ENCODE peak calls at places on chromosomes 13 and 19, in four cellular contexts. P is gastrocnemius medialis, E is left ventricle myocardium inferior, N is pancreas. Y is an unnamed sample.
A peak's percentile ranks its signal among the peaks of the same experiment; 100 is the strongest.

GRCh38 chr13:57264965-57265364 is 98.0 kb downstream of the PRR20E start:
- DNase-seq in E (no peak), N (no peak), P (no peak), Y (no peak)

GRCh38 chr13:31885994-31886393 is 145.6 kb upstream of the FRY start:
- DNase-seq in N (no peak), P (no peak), E (no peak), Y (no peak)

GRCh38 chr19:6947745-6948144 is 60.4 kb downstream of the ADGRE1 start:
- DNase-seq in N (no peak), E (no peak), P (no peak), Y (no peak)

GRCh38 chr19:56707821-56708220 is 36.3 kb upstream of the ZNF835 start:
- DNase-seq in E (no peak), P (no peak), N (no peak), Y (no peak)

GRCh38 chr19:51681286-51681956 is 11.7 kb upstream of the SPACA6 start:
- DNase-seq in P (no peak), N (no peak), E (no peak), Y (no peak)

GRCh38 chr19:44931541-44931940 is 10.5 kb upstream of the APOC4 start:
- DNase-seq in P (no peak), N (no peak), E (no peak), Y (no peak)

GRCh38 chr13:40667622-40667978 is 1.2 kb upstream of the FOXO1 start:
- DNase-seq in E (no peak), N (peak; percentile 26), P (peak; percentile 57), Y (no peak)

GRCh38 chr19:4523306-4524110 is 5.2 kb upstream of the PLIN4 start:
- DNase-seq in E (peak; percentile 51), P (peak; percentile 70), N (peak; percentile 48), Y (no peak)

GRCh38 chr19:56113071-56113632 is 7.9 kb downstream of the ZNF787 start:
- DNase-seq in E (no peak), P (no peak), N (no peak), Y (no peak)

GRCh38 chr13:101144808-101145419 is 271.4 kb downstream of the NALCN start:
- DNase-seq in E (no peak), P (no peak), N (no peak), Y (no peak)

GRCh38 chr13:41388143-41388881 is 69.0 kb upstream of the RGCC start:
- DNase-seq in P (no peak), N (no peak), E (no peak), Y (no peak)

GRCh38 chr19:2266183-2266993 is 10.2 kb upstream of the JSRP1 start:
- DNase-seq in P (peak; percentile 62), E (peak; percentile 89), N (peak; percentile 64), Y (peak; percentile 86)

GRCh38 chr13:98780972-98781869 is 28.7 kb upstream of the SLC15A1 start:
- DNase-seq in N (no peak), E (no peak), P (no peak), Y (no peak)

GRCh38 chr13:112638919-112639318 is 50.9 kb upstream of the ATP11A start:
- DNase-seq in E (no peak), P (no peak), N (no peak), Y (no peak)

GRCh38 chr13:99977334-99977911 is 4.2 kb upstream of the ZIC2 start:
- DNase-seq in P (no peak), E (no peak), N (no peak), Y (no peak)

GRCh38 chr13:24233351-24233901 is 72.9 kb downstream of the SPATA13 start:
- DNase-seq in N (no peak), E (no peak), P (no peak), Y (no peak)

GRCh38 chr13:48334534-48335127 is 31.1 kb downstream of the RB1 start:
- DNase-seq in N (no peak), P (no peak), E (no peak), Y (no peak)

GRCh38 chr19:5251096-5252065 is 89.2 kb downstream of the PTPRS start:
- DNase-seq in P (no peak), N (no peak), E (no peak), Y (no peak)

GRCh38 chr13:43331676-43332075 is 308.3 kb downstream of the DNAJC15 start:
- DNase-seq in E (no peak), P (no peak), N (no peak), Y (no peak)

GRCh38 chr19:38634757-38635482 is 12.5 kb upstream of the ACTN4 start:
- DNase-seq in N (peak; percentile 82), P (no peak), E (peak; percentile 71), Y (peak; percentile 72)

GRCh38 chr19:31548941-31549340 is 199.7 kb upstream of the TSHZ3 start:
- DNase-seq in N (peak; percentile 19), E (peak; percentile 18), P (no peak), Y (no peak)

GRCh38 chr19:58386166-58386575 is 898 bp upstream of the RPS5 start:
- DNase-seq in N (no peak), E (no peak), P (no peak), Y (no peak)

GRCh38 chr13:108595416-108596257 is 33.8 kb upstream of the MYO16 start:
- DNase-seq in N (no peak), P (no peak), E (no peak), Y (no peak)

GRCh38 chr19:42269518-42270345 is 680 bp downstream of the CIC start:
- DNase-seq in P (no peak), E (no peak), N (peak; percentile 46), Y (peak; percentile 49)

GRCh38 chr19:55684946-55685681 is 10.1 kb downstream of the EPN1 start:
- DNase-seq in P (no peak), N (no peak), E (no peak), Y (no peak)

GRCh38 chr13:81458211-81458610 is 1117.3 kb upstream of the SPRY2 start:
- DNase-seq in E (no peak), P (no peak), N (no peak), Y (no peak)

GRCh38 chr13:59088716-59089115 is 1075.0 kb downstream of the DIAPH3 start:
- DNase-seq in E (no peak), N (no peak), P (no peak), Y (no peak)

GRCh38 chr19:41431426-41432386 is 4.5 kb upstream of the B3GNT8 start:
- DNase-seq in N (no peak), P (peak; percentile 75), E (peak; percentile 82), Y (peak; percentile 75)

GRCh38 chr19:41638624-41639023 is 11.8 kb upstream of the CEACAM4 start:
- DNase-seq in E (no peak), P (no peak), N (no peak), Y (no peak)

GRCh38 chr13:45674908-45675307 is 27.2 kb upstream of the CBY2 start:
- DNase-seq in N (no peak), P (no peak), E (no peak), Y (no peak)

GRCh38 chr13:42645717-42646116 is 71.8 kb downstream of the TNFSF11 start:
- DNase-seq in P (no peak), E (no peak), N (no peak), Y (no peak)

GRCh38 chr19:12995596-12996541 is 594 bp downstream of the NFIX start:
- DNase-seq in E (no peak), N (no peak), P (no peak), Y (peak; percentile 55)

GRCh38 chr13:46633416-46633815 is 80.4 kb downstream of the LRCH1 start:
- DNase-seq in P (no peak), N (no peak), E (no peak), Y (no peak)

GRCh38 chr19:28667348-28667977 is 545.5 kb downstream of the UQCRFS1 start:
- DNase-seq in P (no peak), N (no peak), E (no peak), Y (no peak)

GRCh38 chr13:99656843-99657506 is 155.7 kb downstream of the TM9SF2 start:
- DNase-seq in E (no peak), N (no peak), P (no peak), Y (no peak)

GRCh38 chr13:113588394-113589111 is 4.0 kb downstream of the TFDP1 start:
- DNase-seq in P (no peak), N (peak; percentile 3), E (no peak), Y (no peak)

GRCh38 chr13:110293649-110294048 is 13.3 kb downstream of the COL4A1 start:
- DNase-seq in N (no peak), E (no peak), P (no peak), Y (no peak)
- H3K4me3 ChIP-seq in N (no peak overlapping the region), E (no peak overlapping the region), P (no peak overlapping the region), Y (no peak overlapping the region)

GRCh38 chr19:8324186-8325050 is 3.1 kb downstream of the RPS28 start:
- DNase-seq in P (no peak), E (no peak), N (peak; percentile 51), Y (no peak)
- TF ChIP-seq CTCF in P (no peak), E (peak; percentile 22), N (no peak), Y (no peak)

DNA sequence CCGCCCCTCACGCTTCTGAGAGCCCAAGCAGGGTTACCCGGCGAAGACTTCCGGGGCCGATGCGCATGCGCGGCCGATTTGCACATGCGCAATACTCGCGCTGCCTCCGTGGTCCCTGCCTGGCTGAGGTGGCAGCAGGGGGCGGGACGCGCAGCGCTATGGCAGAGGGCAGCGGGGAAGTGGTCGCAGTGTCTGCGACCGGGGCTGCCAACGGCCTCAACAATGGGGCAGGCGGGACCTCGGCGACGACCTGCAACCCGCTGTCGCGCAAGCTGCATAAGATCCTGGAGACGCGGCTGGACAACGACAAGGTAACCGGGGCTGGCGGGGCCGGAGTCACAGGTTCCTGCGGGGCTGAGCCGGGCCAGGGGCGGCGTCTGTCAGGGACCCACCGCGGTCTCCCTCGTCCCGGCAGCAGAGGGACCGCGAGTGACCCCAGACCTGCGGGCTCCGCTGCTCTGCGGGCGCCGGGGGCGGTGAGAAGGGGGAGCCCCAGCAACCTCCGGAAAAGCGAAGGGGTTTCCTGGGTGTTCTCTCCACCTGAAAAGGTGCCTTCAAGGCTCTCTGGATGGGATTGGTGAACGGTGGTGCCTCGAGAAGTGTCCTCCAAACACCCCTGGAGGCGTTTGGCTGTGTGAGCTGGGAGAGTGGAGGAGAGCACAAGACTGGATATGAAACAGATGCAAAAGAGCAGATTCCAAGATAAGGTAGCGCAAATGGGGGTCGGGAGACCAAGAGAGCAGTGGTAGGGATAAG is at the start of gene COG6:
- DNase-seq in N (peak; percentile 93), P (peak; percentile 82), E (peak; percentile 92), Y (peak; percentile 92)
- H3K27ac ChIP-seq in N (peak within 1 kb of the TSS; percentile 72), P (peak within 1 kb of the TSS; percentile 82), E (peak within 1 kb of the TSS; percentile 86), Y (peak within 1 kb of the TSS; percentile 56)

DNA sequence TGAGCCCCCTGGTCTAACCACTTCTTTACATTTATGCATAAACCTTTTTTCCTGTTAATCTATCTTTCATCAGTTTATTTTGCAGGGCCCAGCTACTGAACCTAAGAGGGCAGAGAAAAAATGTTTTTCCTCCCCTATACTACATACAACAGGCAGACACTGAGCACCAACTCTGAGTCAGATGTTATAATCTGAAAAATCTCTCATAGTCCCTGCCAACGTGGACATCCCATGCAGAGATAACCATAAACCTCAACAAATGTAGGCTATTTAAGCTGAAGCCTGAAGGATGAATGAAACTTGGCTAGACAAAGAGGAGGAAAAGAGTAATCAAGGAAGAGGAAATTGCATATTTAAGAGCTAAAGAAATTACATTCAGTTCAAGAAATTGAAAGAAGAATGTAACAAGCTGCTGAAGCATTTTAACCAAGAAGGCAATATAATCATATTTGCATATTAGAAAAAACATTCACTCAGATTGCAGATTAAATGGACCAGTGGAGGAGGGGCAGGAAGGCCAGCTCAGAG is 2.6 kb downstream of the NEK3 start:
- DNase-seq in P (no peak), E (no peak), N (no peak), Y (no peak)
- H3K4me3 ChIP-seq in P (no peak overlapping the region), E (no peak overlapping the region), N (no peak overlapping the region), Y (no peak overlapping the region)

DNA sequence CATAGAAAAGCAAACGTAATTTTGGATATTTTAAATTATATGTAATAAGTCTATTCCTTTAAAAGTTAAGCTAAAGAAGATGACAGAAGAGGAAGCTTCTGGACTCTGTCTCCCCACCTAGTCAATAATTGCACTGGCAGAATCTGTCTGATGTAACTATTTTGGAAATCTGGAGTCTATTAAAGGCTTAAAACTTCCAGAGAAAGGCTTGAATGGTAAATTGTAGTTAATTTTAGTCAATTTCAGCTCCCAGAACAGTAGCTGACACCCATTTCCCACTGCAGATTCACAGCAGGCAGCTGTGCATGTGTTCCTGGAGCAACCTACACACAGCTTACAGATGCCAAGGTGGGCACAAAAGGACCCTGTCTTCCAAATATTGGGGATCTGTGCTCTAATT is 304.1 kb downstream of the PCDH20 start:
- DNase-seq in N (no peak), E (no peak), P (no peak), Y (no peak)
- TF ChIP-seq CTCF in N (no peak), E (no peak), P (no peak), Y (no peak)

Y was measured in adrenal gland.